ENCODE peak calls at places on chromosomes 7 and 10, in eight cellular contexts. A is tibial artery, K is DND-41, Q is left ventricle myocardium inferior, H is psoas muscle, R is kidney epithelial cell, J is lung, O is astrocyte. I is an unnamed sample.

GRCh38 chr7:151304856-151305255 is 36.8 kb upstream of the NUB1 start:
- DNase-seq in O (no peak), H (no peak), Q (no peak), J (no peak), A (no peak), R (no peak), K (no peak), I (peak; percentile 10)

GRCh38 chr10:11823122-11823988 is at the start of gene PROSER2:
- DNase-seq in K (peak; percentile 22), O (peak; percentile 50), A (no peak), R (no peak), Q (peak; percentile 51), J (peak; percentile 42), H (peak; percentile 65), I (no peak)

GRCh38 chr7:27115161-27116018 is 12.9 kb upstream of the HOXA2 start:
- DNase-seq in H (peak; percentile 49), K (no peak), J (no peak), R (peak; percentile 76), O (peak; percentile 85), A (no peak), Q (no peak), I (no peak)

GRCh38 chr7:105854516-105854915 is 21.9 kb downstream of the ATXN7L1 start:
- DNase-seq in H (no peak), J (no peak), A (no peak), Q (no peak), R (no peak), K (no peak), O (no peak), I (no peak)

GRCh38 chr7:140977351-140978140 is 37.2 kb downstream of the MRPS33 start:
- DNase-seq in O (no peak), A (no peak), K (no peak), J (no peak), R (no peak), Q (no peak), H (no peak), I (peak; percentile 1)

GRCh38 chr10:1022413-1022812 is 3.2 kb downstream of the IDI2 start:
- DNase-seq in R (no peak), J (no peak), K (no peak), H (peak; percentile 70), O (no peak), A (no peak), Q (peak; percentile 29), I (no peak)

GRCh38 chr7:47803029-47803428 is 145.2 kb downstream of the PKD1L1 start:
- DNase-seq in J (no peak), O (no peak), Q (no peak), R (no peak), K (no peak), H (no peak), A (no peak), I (no peak)

GRCh38 chr10:88886557-88886956 is 6.5 kb downstream of the STAMBPL1 start:
- DNase-seq in H (no peak), J (no peak), R (no peak), Q (no peak), K (no peak), O (no peak), A (no peak), I (no peak)

GRCh38 chr10:8181496-8182174 is 127.1 kb downstream of the GATA3 start:
- DNase-seq in J (no peak), Q (no peak), O (no peak), H (no peak), K (no peak), R (no peak), A (no peak), I (no peak)

GRCh38 chr7:155466142-155466813 is 8.3 kb downstream of the EN2 start:
- DNase-seq in J (no peak), A (no peak), K (no peak), R (no peak), H (no peak), Q (no peak), O (no peak), I (no peak)

GRCh38 chr10:107653832-107654287 is 489.4 kb upstream of the SORCS1 start:
- DNase-seq in A (no peak), Q (no peak), J (no peak), O (no peak), R (peak; percentile 31), K (no peak), H (no peak), I (peak; percentile 45)

GRCh38 chr7:2175091-2175490 is 57.7 kb downstream of the MAD1L1 start:
- DNase-seq in O (no peak), A (peak; percentile 70), Q (no peak), R (no peak), J (no peak), H (peak; percentile 75), K (no peak), I (no peak)

GRCh38 chr7:37112882-37113281 is 335.8 kb downstream of the ELMO1 start:
- DNase-seq in H (no peak), A (no peak), Q (no peak), O (no peak), K (no peak), R (no peak), J (no peak), I (no peak)

GRCh38 chr7:158838238-158838637 is 8.9 kb upstream of the ESYT2 start:
- DNase-seq in R (no peak), Q (no peak), A (no peak), H (no peak), K (no peak), J (no peak), O (no peak), I (no peak)

GRCh38 chr7:34747842-34748241 is 89.8 kb downstream of the NPSR1 start:
- DNase-seq in Q (no peak), K (no peak), R (no peak), J (peak; percentile 34), H (no peak), O (no peak), A (no peak), I (peak; percentile 10)

GRCh38 chr10:79392506-79393176 is 45.4 kb downstream of the PPIF start:
- DNase-seq in Q (peak; percentile 27), A (no peak), O (no peak), H (peak; percentile 20), K (no peak), J (no peak), R (no peak), I (no peak)

GRCh38 chr10:118968482-118968881 is 61.0 kb upstream of the NANOS1 start:
- DNase-seq in A (no peak), H (no peak), Q (no peak), R (no peak), K (no peak), J (no peak), O (no peak), I (no peak)

GRCh38 chr10:17007381-17007780 is 122.2 kb downstream of the CUBN start:
- DNase-seq in H (no peak), R (no peak), O (no peak), A (no peak), Q (no peak), J (no peak), K (no peak), I (no peak)

GRCh38 chr7:27183682-27184341 is 1.2 kb downstream of the HOXA11 start:
- DNase-seq in K (no peak), J (no peak), H (no peak), A (peak; percentile 69), R (no peak), O (no peak), Q (no peak), I (no peak)

GRCh38 chr7:32070406-32071360 is at the start of gene PDE1C:
- DNase-seq in J (no peak), K (no peak), H (no peak), Q (peak; percentile 80), O (no peak), A (no peak), R (no peak), I (no peak)

GRCh38 chr10:74097776-74098175 is 52.9 kb downstream of the AP3M1 start:
- DNase-seq in H (no peak), J (no peak), Q (no peak), O (no peak), K (no peak), A (no peak), R (no peak), I (peak; percentile 73)

GRCh38 chr7:93629291-93629801 is 54.8 kb upstream of the CALCR start:
- DNase-seq in Q (no peak), O (no peak), J (no peak), R (no peak), K (no peak), H (no peak), A (no peak), I (no peak)

GRCh38 chr10:127243490-127244272 is 47.3 kb upstream of the INSYN2A start:
- DNase-seq in A (no peak), Q (no peak), K (peak; percentile 31), J (no peak), O (peak; percentile 4), R (no peak), H (no peak), I (peak; percentile 30)

GRCh38 chr7:25356534-25357151 is 128.4 kb upstream of the NPVF start:
- DNase-seq in K (no peak), Q (no peak), O (no peak), H (no peak), R (no peak), J (no peak), A (no peak), I (no peak)

GRCh38 chr10:1169981-1170866 is 114.0 kb downstream of the WDR37 start:
- DNase-seq in K (no peak), H (no peak), Q (no peak), O (no peak), R (no peak), A (peak; percentile 38), J (no peak), I (no peak)

GRCh38 chr7:80372415-80372814 is 139.4 kb downstream of the GNAT3 start:
- DNase-seq in R (no peak), A (no peak), K (no peak), O (peak; percentile 68), Q (no peak), H (no peak), J (no peak), I (no peak)

GRCh38 chr10:102491136-102491535 is 11.4 kb downstream of the ACTR1A start:
- DNase-seq in R (no peak), J (no peak), A (no peak), K (no peak), Q (no peak), O (no peak), H (peak; percentile 53), I (no peak)

GRCh38 chr7:19957664-19958063 is 184.2 kb upstream of the TMEM196 start:
- DNase-seq in Q (no peak), J (no peak), R (no peak), H (no peak), K (no peak), O (peak; percentile 45), A (no peak), I (peak; percentile 39)
- H3K36me3 ChIP-seq in Q (no peaks in the 10 kb centered on the region), J (no peaks in the 10 kb centered on the region), R (no peaks in the 10 kb centered on the region), H (no peaks in the 10 kb centered on the region), K (no peaks in the 10 kb centered on the region), O (no peaks in the 10 kb centered on the region), A (no peaks in the 10 kb centered on the region), I (no peaks in the 10 kb centered on the region)

GRCh38 chr7:123655614-123656013 is at the start of gene LMOD2:
- DNase-seq in A (no peak), J (no peak), H (peak; percentile 88), O (no peak), R (no peak), K (no peak), Q (peak; percentile 65), I (no peak)
- H3K27me3 ChIP-seq in A (no peaks in the 10 kb centered on the region), J (no peaks in the 10 kb centered on the region), H (no peaks in the 10 kb centered on the region), O (peaks cover 3% of the 10 kb centered on the region), R (no peaks in the 10 kb centered on the region), K (peaks cover 3% of the 10 kb centered on the region), Q (no peaks in the 10 kb centered on the region), I (no peaks in the 10 kb centered on the region)

GRCh38 chr10:133401500-133401899 is 7.5 kb downstream of the MTG1 start:
- DNase-seq in O (no peak), Q (no peak), R (no peak), K (no peak), J (no peak), A (no peak), H (no peak), I (no peak)
- H3K36me3 ChIP-seq in O (peaks cover 20% of the 10 kb centered on the region), Q (peaks cover 93% of the 10 kb centered on the region), R (peaks cover 3% of the 10 kb centered on the region), K (peaks cover 93% of the 10 kb centered on the region), J (peaks cover 30% of the 10 kb centered on the region), A (peaks cover 91% of the 10 kb centered on the region), H (peaks cover 95% of the 10 kb centered on the region), I (peaks cover 29% of the 10 kb centered on the region)

GRCh38 chr10:14173391-14173705 is 157.4 kb downstream of the FRMD4A start:
- DNase-seq in O (no peak), J (no peak), K (no peak), Q (no peak), A (no peak), R (no peak), H (no peak), I (no peak)
- H3K27me3 ChIP-seq in O (peaks cover 43% of the 10 kb centered on the region), J (peaks cover 3% of the 10 kb centered on the region), K (peaks cover 31% of the 10 kb centered on the region), Q (peaks cover 99% of the 10 kb centered on the region), A (no peaks in the 10 kb centered on the region), R (peaks cover 4% of the 10 kb centered on the region), H (peaks cover 13% of the 10 kb centered on the region), I (peaks cover 13% of the 10 kb centered on the region)